ENCODE peak calls at places on chromosomes 12 and 14, in six cellular contexts. One of them, this sample, is unnamed.

GRCh38 chr14:65229431-65230286 is 127.3 kb upstream of the MAX start:
- DNase-seq in trophoblast cell: no peak
- DNase-seq in H1: peak
- DNase-seq in IMR-90: no peak
- DNase-seq in mesenchymal stem cell: peak
- DNase-seq in H9: peak
- DNase-seq in this sample: peak

GRCh38 chr12:27201169-27201568 is 42.9 kb upstream of the STK38L start:
- DNase-seq in H1: no peak
- DNase-seq in mesenchymal stem cell: no peak
- DNase-seq in trophoblast cell: no peak
- DNase-seq in IMR-90: no peak
- DNase-seq in H9: no peak
- DNase-seq in this sample: no peak

GRCh38 chr12:69287556-69287955 is 48.2 kb downstream of the CPSF6 start:
- DNase-seq in H1: no peak
- DNase-seq in H9: no peak
- DNase-seq in IMR-90: no peak
- DNase-seq in mesenchymal stem cell: no peak
- DNase-seq in trophoblast cell: peak
- DNase-seq in this sample: no peak

GRCh38 chr12:6052940-6053329 is 71.5 kb downstream of the VWF start:
- DNase-seq in mesenchymal stem cell: no peak
- DNase-seq in trophoblast cell: no peak
- DNase-seq in IMR-90: peak
- DNase-seq in H1: no peak
- DNase-seq in H9: no peak
- DNase-seq in this sample: no peak

GRCh38 chr12:113853491-113853890 is 112.6 kb downstream of the RBM19 start:
- DNase-seq in H1: no peak
- DNase-seq in IMR-90: no peak
- DNase-seq in trophoblast cell: no peak
- DNase-seq in mesenchymal stem cell: no peak
- DNase-seq in H9: no peak
- DNase-seq in this sample: no peak

GRCh38 chr14:99420711-99421110 is 59.9 kb downstream of the SETD3 start:
- DNase-seq in H1: no peak
- DNase-seq in H9: peak
- DNase-seq in trophoblast cell: no peak
- DNase-seq in mesenchymal stem cell: no peak
- DNase-seq in IMR-90: no peak
- DNase-seq in this sample: peak

GRCh38 chr12:26287666-26288408 is 92.5 kb downstream of the SSPN start:
- DNase-seq in IMR-90: no peak
- DNase-seq in H9: no peak
- DNase-seq in trophoblast cell: no peak
- DNase-seq in H1: no peak
- DNase-seq in mesenchymal stem cell: no peak
- DNase-seq in this sample: no peak

GRCh38 chr14:98138666-98139065 is 1133.3 kb downstream of the BCL11B start:
- DNase-seq in trophoblast cell: no peak
- DNase-seq in H1: peak
- DNase-seq in mesenchymal stem cell: no peak
- DNase-seq in IMR-90: no peak
- DNase-seq in H9: peak
- DNase-seq in this sample: peak

GRCh38 chr12:132955933-132956725 is at the start of gene ZNF605:
- DNase-seq in IMR-90: peak
- DNase-seq in H1: peak
- DNase-seq in trophoblast cell: peak
- DNase-seq in H9: peak
- DNase-seq in mesenchymal stem cell: peak
- DNase-seq in this sample: peak

GRCh38 chr14:95143813-95144620 is 13.3 kb downstream of the DICER1 start:
- DNase-seq in H1: no peak
- DNase-seq in trophoblast cell: no peak
- DNase-seq in mesenchymal stem cell: no peak
- DNase-seq in H9: no peak
- DNase-seq in IMR-90: peak
- DNase-seq in this sample: no peak

GRCh38 chr12:47648056-47648579 is 57.7 kb downstream of the RPAP3 start:
- DNase-seq in H9: no peak
- DNase-seq in IMR-90: no peak
- DNase-seq in mesenchymal stem cell: no peak
- DNase-seq in H1: no peak
- DNase-seq in trophoblast cell: no peak
- DNase-seq in this sample: no peak

GRCh38 chr12:86373813-86374212 is 117.6 kb upstream of the MGAT4C start:
- DNase-seq in H9: no peak
- DNase-seq in trophoblast cell: no peak
- DNase-seq in H1: no peak
- DNase-seq in mesenchymal stem cell: no peak
- DNase-seq in IMR-90: no peak
- DNase-seq in this sample: no peak

GRCh38 chr12:23906329-23906728 is 43.1 kb downstream of the SOX5 start:
- DNase-seq in trophoblast cell: no peak
- DNase-seq in H1: no peak
- DNase-seq in mesenchymal stem cell: peak
- DNase-seq in IMR-90: peak
- DNase-seq in H9: peak
- DNase-seq in this sample: peak

GRCh38 chr12:64186789-64187188 is 35.3 kb downstream of the KICS2 start:
- DNase-seq in H9: no peak
- DNase-seq in trophoblast cell: no peak
- DNase-seq in IMR-90: peak
- DNase-seq in mesenchymal stem cell: peak
- DNase-seq in H1: no peak
- DNase-seq in this sample: no peak

GRCh38 chr14:95477411-95478089 is 38.9 kb downstream of the SYNE3 start:
- DNase-seq in H1: no peak
- DNase-seq in mesenchymal stem cell: no peak
- DNase-seq in IMR-90: no peak
- DNase-seq in H9: no peak
- DNase-seq in trophoblast cell: no peak
- DNase-seq in this sample: no peak

GRCh38 chr12:112294793-112295192 is 87.4 kb downstream of the HECTD4 start:
- DNase-seq in trophoblast cell: no peak
- DNase-seq in mesenchymal stem cell: peak
- DNase-seq in IMR-90: peak
- DNase-seq in H9: no peak
- DNase-seq in H1: no peak
- DNase-seq in this sample: no peak

GRCh38 chr12:55822228-55822627 is 4.4 kb downstream of the ORMDL2 start:
- DNase-seq in mesenchymal stem cell: peak
- DNase-seq in H1: peak
- DNase-seq in trophoblast cell: no peak
- DNase-seq in IMR-90: no peak
- DNase-seq in H9: no peak
- DNase-seq in this sample: no peak

GRCh38 chr12:779745-780734 is 27.7 kb downstream of the WNK1 start:
- DNase-seq in H9: no peak
- DNase-seq in trophoblast cell: no peak
- DNase-seq in mesenchymal stem cell: peak
- DNase-seq in IMR-90: peak
- DNase-seq in H1: no peak
- DNase-seq in this sample: no peak

GRCh38 chr12:10249690-10250455 is 37.2 kb downstream of the GABARAPL1 start:
- DNase-seq in trophoblast cell: no peak
- DNase-seq in IMR-90: no peak
- DNase-seq in H1: no peak
- DNase-seq in H9: no peak
- DNase-seq in mesenchymal stem cell: no peak
- DNase-seq in this sample: no peak

GRCh38 chr12:47739959-47740358 is 14.7 kb upstream of the ENDOU start:
- DNase-seq in H9: no peak
- DNase-seq in H1: no peak
- DNase-seq in mesenchymal stem cell: no peak
- DNase-seq in IMR-90: no peak
- DNase-seq in trophoblast cell: no peak
- DNase-seq in this sample: no peak

GRCh38 chr14:96624661-96625435 is 122.7 kb downstream of the PAPOLA start:
- DNase-seq in mesenchymal stem cell: no peak
- DNase-seq in H1: no peak
- DNase-seq in IMR-90: no peak
- DNase-seq in trophoblast cell: no peak
- DNase-seq in H9: peak
- DNase-seq in this sample: no peak

GRCh38 chr14:96626916-96627315 is 124.7 kb downstream of the PAPOLA start:
- DNase-seq in H9: peak
- DNase-seq in IMR-90: no peak
- DNase-seq in H1: no peak
- DNase-seq in trophoblast cell: no peak
- DNase-seq in mesenchymal stem cell: no peak
- DNase-seq in this sample: no peak

GRCh38 chr14:96623676-96624484 is 121.7 kb downstream of the PAPOLA start:
- DNase-seq in H1: no peak
- DNase-seq in mesenchymal stem cell: no peak
- DNase-seq in H9: peak
- DNase-seq in trophoblast cell: no peak
- DNase-seq in IMR-90: no peak
- DNase-seq in this sample: no peak

GRCh38 chr14:96626121-96626768 is 124.1 kb downstream of the PAPOLA start:
- DNase-seq in trophoblast cell: no peak
- DNase-seq in H9: peak
- DNase-seq in H1: no peak
- DNase-seq in IMR-90: no peak
- DNase-seq in mesenchymal stem cell: no peak
- DNase-seq in this sample: no peak

GRCh38 chr14:96625436-96625945 is 123.3 kb downstream of the PAPOLA start:
- DNase-seq in mesenchymal stem cell: no peak
- DNase-seq in H1: no peak
- DNase-seq in H9: peak
- DNase-seq in IMR-90: no peak
- DNase-seq in trophoblast cell: no peak
- DNase-seq in this sample: no peak
- H3K14ac ChIP-seq in mesenchymal stem cell: no peak
- H3K14ac ChIP-seq in H1: no peak
- H3K14ac ChIP-seq in H9: no peak
- H3K14ac ChIP-seq in IMR-90: no peak
- H3K14ac ChIP-seq in trophoblast cell: no peak
- H3K14ac ChIP-seq in this sample: no peak

DNA sequence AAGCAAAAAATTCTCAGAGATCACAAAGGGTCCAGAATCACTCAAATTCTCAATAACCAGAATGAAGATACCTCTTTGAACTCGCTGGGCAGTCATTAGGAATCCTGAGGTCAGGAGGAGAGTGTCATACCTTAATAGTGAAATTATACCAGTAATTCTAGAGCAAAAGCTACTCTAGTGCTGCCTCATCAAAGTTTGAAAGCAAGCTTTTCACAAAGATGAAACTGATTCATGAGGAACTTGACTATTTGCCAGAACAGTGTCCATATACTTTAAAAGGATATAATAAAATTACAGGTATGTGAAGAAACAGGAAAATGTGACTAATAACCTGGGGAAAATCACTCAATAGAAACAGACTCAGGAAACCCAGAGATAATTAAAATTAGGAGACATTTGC is 44.5 kb downstream of the EML5 start:
- DNase-seq in H9: no peak
- DNase-seq in H1: no peak
- DNase-seq in IMR-90: peak
- DNase-seq in mesenchymal stem cell: no peak
- DNase-seq in trophoblast cell: no peak
- DNase-seq in this sample: no peak
- H3K14ac ChIP-seq in H9: no peak
- H3K14ac ChIP-seq in H1: no peak
- H3K14ac ChIP-seq in IMR-90: no peak
- H3K14ac ChIP-seq in mesenchymal stem cell: no peak
- H3K14ac ChIP-seq in trophoblast cell: no peak
- H3K14ac ChIP-seq in this sample: no peak

DNA sequence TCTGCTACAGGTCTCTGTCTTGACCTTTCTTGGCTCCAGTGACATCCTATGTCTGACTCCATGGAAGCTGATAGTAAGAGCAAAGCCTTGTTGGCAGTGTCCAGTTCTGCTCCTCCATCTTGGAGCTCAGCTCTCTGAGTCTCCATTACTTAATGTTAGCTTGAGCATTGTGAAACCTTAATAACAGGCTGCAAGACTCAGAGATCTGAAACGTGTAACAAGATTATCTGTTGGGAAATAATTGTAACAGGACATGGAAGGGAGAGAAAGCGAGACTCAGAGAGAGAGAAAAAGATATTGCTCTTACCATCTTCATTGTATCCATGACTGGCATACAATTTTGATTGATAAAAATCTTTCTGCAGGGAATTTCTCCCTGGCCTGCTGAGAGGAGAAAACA is 1365.7 kb downstream of the AACS start:
- DNase-seq in H1: no peak
- DNase-seq in mesenchymal stem cell: no peak
- DNase-seq in trophoblast cell: no peak
- DNase-seq in IMR-90: no peak
- DNase-seq in H9: no peak
- DNase-seq in this sample: no peak
- H3K14ac ChIP-seq in H1: no peak
- H3K14ac ChIP-seq in mesenchymal stem cell: no peak
- H3K14ac ChIP-seq in trophoblast cell: no peak
- H3K14ac ChIP-seq in IMR-90: no peak
- H3K14ac ChIP-seq in H9: no peak
- H3K14ac ChIP-seq in this sample: no peak

GRCh38 chr14:36879558-36879957 is 217.9 kb downstream of the PAX9 start:
- DNase-seq in mesenchymal stem cell: no peak
- DNase-seq in trophoblast cell: no peak
- DNase-seq in H9: no peak
- DNase-seq in H1: no peak
- DNase-seq in IMR-90: no peak
- DNase-seq in this sample: no peak
- H3K14ac ChIP-seq in mesenchymal stem cell: no peak
- H3K14ac ChIP-seq in trophoblast cell: no peak
- H3K14ac ChIP-seq in H9: no peak
- H3K14ac ChIP-seq in H1: no peak
- H3K14ac ChIP-seq in IMR-90: no peak
- H3K14ac ChIP-seq in this sample: no peak

GRCh38 chr12:57581802-57582201 is 9.2 kb upstream of the PIP4K2C start:
- DNase-seq in trophoblast cell: no peak
- DNase-seq in H9: no peak
- DNase-seq in IMR-90: no peak
- DNase-seq in mesenchymal stem cell: no peak
- DNase-seq in H1: no peak
- DNase-seq in this sample: no peak
- H3K14ac ChIP-seq in trophoblast cell: no peak
- H3K14ac ChIP-seq in H9: no peak
- H3K14ac ChIP-seq in IMR-90: no peak
- H3K14ac ChIP-seq in mesenchymal stem cell: no peak
- H3K14ac ChIP-seq in H1: no peak
- H3K14ac ChIP-seq in this sample: no peak

GRCh38 chr14:31690056-31690455 is 128.9 kb downstream of the NUBPL start:
- DNase-seq in mesenchymal stem cell: no peak
- DNase-seq in trophoblast cell: no peak
- DNase-seq in IMR-90: no peak
- DNase-seq in H1: no peak
- DNase-seq in H9: no peak
- DNase-seq in this sample: no peak
- H3K14ac ChIP-seq in mesenchymal stem cell: no peak
- H3K14ac ChIP-seq in trophoblast cell: no peak
- H3K14ac ChIP-seq in IMR-90: no peak
- H3K14ac ChIP-seq in H1: no peak
- H3K14ac ChIP-seq in H9: no peak
- H3K14ac ChIP-seq in this sample: no peak

DNA sequence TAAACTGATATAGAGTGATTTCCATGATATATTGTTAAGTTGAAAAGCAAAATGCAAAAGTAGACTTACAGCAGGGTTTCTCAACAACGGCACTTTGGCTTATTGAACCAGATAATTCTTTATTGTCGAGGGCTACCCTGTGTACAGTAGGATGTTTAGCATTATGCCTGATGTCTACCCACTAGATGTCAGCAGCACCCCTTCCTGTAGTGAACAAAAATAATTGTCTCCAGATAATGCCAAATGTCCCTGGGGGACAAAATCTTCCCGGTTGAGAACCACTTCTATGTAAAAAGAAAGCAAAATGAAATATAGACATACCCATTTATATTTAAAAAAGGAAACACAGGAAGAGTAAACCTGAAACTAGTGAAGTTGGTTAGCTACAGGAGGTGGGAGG is 32.4 kb downstream of the ABCD2 start:
- DNase-seq in trophoblast cell: no peak
- DNase-seq in H9: no peak
- DNase-seq in mesenchymal stem cell: peak
- DNase-seq in IMR-90: no peak
- DNase-seq in H1: no peak
- DNase-seq in this sample: no peak
- H3K14ac ChIP-seq in trophoblast cell: no peak
- H3K14ac ChIP-seq in H9: no peak
- H3K14ac ChIP-seq in mesenchymal stem cell: no peak
- H3K14ac ChIP-seq in IMR-90: no peak
- H3K14ac ChIP-seq in H1: no peak
- H3K14ac ChIP-seq in this sample: no peak

This sample was measured in neuronal stem cell.